ENCODE peak calls at places on chromosomes 3 and 15, in eight cellular contexts. K is stimulated activated naive CD4-positive, alpha-beta T cell treated with Interleukin-2 at 50 U/mL for 16 hours; G is mesenteric fat pad; B is CD4-positive, alpha-beta memory T cell; P is transverse colon; Y is HTR-8/SVneo; X is RWPE1; T is activated CD4-positive, alpha-beta T cell treated with anti-CD3 and anti-CD28 coated beads, Interleukin-2, amount 50 U/mL, for 48 hours. A is an unnamed sample.

GRCh38 chr3:132593241-132593949 is 3.7 kb upstream of the ACKR4 start:
- DNase-seq in K (no peak), G (no peak), B (no peak), P (no peak), Y (no peak), X (no peak), T (no peak), A (no peak)

GRCh38 chr3:68972358-68972979 is 40.1 kb upstream of the TAFA4 start:
- DNase-seq in K (peak; percentile 1), G (no peak), B (no peak), P (peak; percentile 17), Y (peak; percentile 67), X (peak; percentile 30), T (peak; percentile 39), A (no peak)

GRCh38 chr3:69290006-69290405 is 95.9 kb downstream of the FRMD4B start:
- DNase-seq in K (no peak), G (no peak), B (no peak), P (no peak), Y (no peak), X (no peak), T (no peak), A (peak; percentile 54)

GRCh38 chr3:37031115-37031682 is 37.9 kb downstream of the MLH1 start:
- DNase-seq in K (no peak), G (no peak), B (no peak), P (no peak), Y (no peak), X (no peak), T (no peak), A (no peak)

GRCh38 chr3:109702252-109702651 is 364.9 kb upstream of the DPPA4 start:
- DNase-seq in K (peak; percentile 5), G (no peak), B (no peak), P (no peak), Y (no peak), X (no peak), T (peak; percentile 5), A (no peak)

GRCh38 chr3:152241142-152242067 is 27.3 kb upstream of the MBNL1 start:
- DNase-seq in K (no peak), G (no peak), B (no peak), P (no peak), Y (no peak), X (no peak), T (no peak), A (no peak)

GRCh38 chr15:58608711-58609110 is 140.8 kb downstream of the ADAM10 start:
- DNase-seq in K (no peak), G (no peak), B (no peak), P (no peak), Y (no peak), X (no peak), T (no peak), A (no peak)

GRCh38 chr3:188659444-188660100 is 505.6 kb downstream of the LPP start:
- DNase-seq in K (no peak), G (no peak), B (no peak), P (no peak), Y (no peak), X (no peak), T (no peak), A (peak; percentile 35)

GRCh38 chr3:4770561-4770960 is 208.7 kb upstream of the BHLHE40 start:
- DNase-seq in K (no peak), G (no peak), B (no peak), P (no peak), Y (no peak), X (no peak), T (no peak), A (no peak)

A was measured in Right ventricle myocardium superior.